ENCODE peak calls at places on chromosome 1, in ten cellular contexts. K is MM.1S; W is glutamatergic neuron; Y is iris pigment epithelial cell; M is activated T-cell treated with anti-CD3 and anti-CD28 coated beads for 1 hour; R is central memory CD4-positive, alpha-beta T cell; G is caudate nucleus; A is AG04449; S is astrocyte of the spinal cord; F is GM19239. T is an unnamed sample.

GRCh38 chr1:185453496-185454192 is 136.6 kb upstream of the IVNS1ABP start:
- DNase-seq in F (no peak), G (no peak), K (no peak), Y (peak; percentile 91), A (peak; percentile 98), M (no peak), W (no peak), S (peak; percentile 81), R (no peak), T (no peak)

GRCh38 chr1:8122160-8122476 is 96.0 kb upstream of the ERRFI1 start:
- DNase-seq in F (no peak), S (peak; percentile 82), R (no peak), K (no peak), Y (peak; percentile 88), G (no peak), A (no peak), W (no peak), M (no peak), T (no peak)

GRCh38 chr1:50300303-50300702 is 122.9 kb downstream of the DMRTA2 start:
- DNase-seq in Y (no peak), M (no peak), K (no peak), F (no peak), A (no peak), R (no peak), W (no peak), G (no peak), S (no peak), T (no peak)

GRCh38 chr1:243351347-243351746 is 95.5 kb downstream of the SDCCAG8 start:
- DNase-seq in W (no peak), R (no peak), G (no peak), Y (no peak), K (no peak), F (no peak), A (no peak), M (no peak), S (no peak), T (no peak)

GRCh38 chr1:62530516-62531154 is 66.7 kb upstream of the ANGPTL3 start:
- DNase-seq in R (no peak), K (no peak), S (peak; percentile 45), F (no peak), M (no peak), Y (peak; percentile 60), G (peak; percentile 81), A (peak; percentile 5), W (peak; percentile 75), T (peak; percentile 13)

GRCh38 chr1:113072757-113073456 is at the start of gene LRIG2:
- DNase-seq in S (peak; percentile 99), F (peak; percentile 78), K (peak; percentile 94), Y (peak; percentile 98), G (peak; percentile 99), W (peak; percentile 99), M (peak; percentile 98), R (peak; percentile 95), A (peak; percentile 92), T (peak; percentile 99)

GRCh38 chr1:54120698-54121481 is 31.9 kb downstream of the CDCP2 start:
- DNase-seq in K (no peak), R (no peak), Y (no peak), S (no peak), A (no peak), F (no peak), G (no peak), M (no peak), W (no peak), T (no peak)

GRCh38 chr1:58466618-58467241 is 79.8 kb downstream of the OMA1 start:
- DNase-seq in S (no peak), Y (no peak), M (no peak), G (no peak), W (no peak), R (no peak), K (no peak), F (no peak), A (no peak), T (no peak)

GRCh38 chr1:17874231-17874630 is 119.1 kb downstream of the ACTL8 start:
- DNase-seq in R (no peak), F (no peak), Y (peak; percentile 91), A (peak; percentile 85), M (no peak), G (no peak), K (no peak), S (peak; percentile 78), W (no peak), T (no peak)

GRCh38 chr1:51583532-51583931 is 33.4 kb upstream of the OSBPL9 start:
- DNase-seq in W (no peak), M (no peak), Y (peak; percentile 31), R (no peak), K (no peak), G (peak; percentile 91), A (no peak), S (peak; percentile 88), F (no peak), T (no peak)

GRCh38 chr1:6188466-6188865 is 8.3 kb upstream of the CHD5 start:
- DNase-seq in S (no peak), W (no peak), A (no peak), M (no peak), R (no peak), K (no peak), G (no peak), F (no peak), Y (no peak), T (no peak)

GRCh38 chr1:77031101-77031662 is 163.9 kb downstream of the ST6GALNAC5 start:
- DNase-seq in G (no peak), M (no peak), K (no peak), S (peak; percentile 54), A (peak; percentile 33), R (no peak), W (no peak), F (no peak), Y (peak; percentile 91), T (no peak)

T was measured in NAMALWA.